ENCODE peak calls at places on chromosomes 13 and 19, in ten cellular contexts. C is stimulated activated CD4-positive, alpha-beta T cell treated with anti-CD3 and anti-CD28 coated beads, Interleukin-12 subunit alpha, Interleukin-12 subunit beta, amount 100 ng/mL, for 48 hours; G is activated gamma-delta T cell treated with Interleukin-2 at 50 U/mL for 16 hours; W is stimulated activated CD8-positive, alpha-beta memory T cell treated with anti-CD3 and anti-CD28 coated beads, Interleukin-7, amount 100 ng/mL, for 1 hour; A is uterus; D is HAP-1; B is activated T-helper 1 cell treated with anti-CD3 and anti-CD28 coated beads, Interleukin-2, amount 50 U/mL, for 16 hours; O is effector memory CD8-positive, alpha-beta T cell; T is HEK293T; Y is AG09319. P is an unnamed sample.

GRCh38 chr19:14167594-14168138 is 31.3 kb upstream of the ASF1B start:
- DNase-seq in C (no peak), G (peak; percentile 44), W (no peak), A (no peak), D (no peak), B (no peak), O (no peak), T (no peak), Y (no peak), P (no peak)

GRCh38 chr19:10601999-10602329 is 14.9 kb upstream of the AP1M2 start:
- DNase-seq in C (no peak), G (no peak), W (no peak), A (no peak), D (no peak), B (no peak), O (no peak), T (no peak), Y (no peak), P (no peak)

GRCh38 chr13:103236213-103236612 is 170.0 kb upstream of the SLC10A2 start:
- DNase-seq in C (no peak), G (no peak), W (no peak), A (no peak), D (no peak), B (no peak), O (no peak), T (no peak), Y (no peak), P (no peak)

GRCh38 chr13:35909837-35910236 is 221.3 kb downstream of the DCLK1 start:
- DNase-seq in C (no peak), G (no peak), W (no peak), A (no peak), D (peak; percentile 27), B (no peak), O (no peak), T (no peak), Y (no peak), P (no peak)

GRCh38 chr13:48210178-48210577 is 22.8 kb upstream of the ITM2B start:
- DNase-seq in C (no peak), G (no peak), W (no peak), A (no peak), D (no peak), B (no peak), O (no peak), T (no peak), Y (peak; percentile 29), P (no peak)

GRCh38 chr19:1113278-1113985 is 9.6 kb downstream of the GPX4 start:
- DNase-seq in C (peak; percentile 80), G (peak; percentile 86), W (peak; percentile 66), A (peak; percentile 95), D (peak; percentile 99), B (peak; percentile 69), O (peak; percentile 83), T (peak; percentile 93), Y (peak; percentile 84), P (peak; percentile 93)

GRCh38 chr13:30141773-30142501 is 165.4 kb downstream of the KATNAL1 start:
- DNase-seq in C (no peak), G (no peak), W (no peak), A (no peak), D (no peak), B (no peak), O (no peak), T (no peak), Y (no peak), P (no peak)

GRCh38 chr19:32061304-32061703 is 284.1 kb upstream of the ZNF507 start:
- DNase-seq in C (no peak), G (no peak), W (no peak), A (no peak), D (no peak), B (no peak), O (no peak), T (no peak), Y (no peak), P (no peak)

GRCh38 chr13:73365681-73366080 is 306.9 kb downstream of the KLF5 start:
- DNase-seq in C (no peak), G (no peak), W (no peak), A (no peak), D (no peak), B (no peak), O (no peak), T (no peak), Y (no peak), P (no peak)

GRCh38 chr19:48728882-48729645 is 9.5 kb upstream of the MAMSTR start:
- DNase-seq in C (no peak), G (no peak), W (no peak), A (no peak), D (no peak), B (no peak), O (no peak), T (no peak), Y (no peak), P (no peak)

GRCh38 chr13:27489456-27489855 is 39.1 kb upstream of the MTIF3 start:
- DNase-seq in C (no peak), G (no peak), W (no peak), A (no peak), D (no peak), B (no peak), O (no peak), T (no peak), Y (no peak), P (no peak)

GRCh38 chr13:20647758-20648157 is 55.7 kb upstream of the IL17D start:
- DNase-seq in C (no peak), G (no peak), W (no peak), A (no peak), D (no peak), B (no peak), O (no peak), T (no peak), Y (no peak), P (no peak)

GRCh38 chr13:20134732-20135131 is 26.1 kb downstream of the GJA3 start:
- DNase-seq in C (no peak), G (no peak), W (no peak), A (no peak), D (no peak), B (no peak), O (no peak), T (no peak), Y (no peak), P (no peak)

GRCh38 chr19:41376998-41377365 is 649 bp downstream of the TMEM91 start:
- DNase-seq in C (no peak), G (no peak), W (no peak), A (no peak), D (no peak), B (no peak), O (no peak), T (no peak), Y (no peak), P (no peak)

GRCh38 chr19:18469245-18470107 is 31.5 kb upstream of the ISYNA1 start:
- DNase-seq in C (peak; percentile 54), G (peak; percentile 60), W (no peak), A (peak; percentile 67), D (peak; percentile 84), B (peak; percentile 45), O (peak; percentile 55), T (peak; percentile 84), Y (no peak), P (no peak)

GRCh38 chr13:113630804-113631203 is 27.2 kb downstream of the ATP4B start:
- DNase-seq in C (no peak), G (no peak), W (no peak), A (no peak), D (no peak), B (no peak), O (no peak), T (no peak), Y (no peak), P (no peak)

GRCh38 chr19:55113570-55114039 is 3.8 kb downstream of the PPP1R12C start:
- DNase-seq in C (no peak), G (no peak), W (no peak), A (peak; percentile 96), D (peak; percentile 62), B (no peak), O (no peak), T (peak; percentile 48), Y (peak; percentile 85), P (peak; percentile 64)

GRCh38 chr19:41883463-41883820 is 458 bp downstream of the ARHGEF1 start:
- DNase-seq in C (no peak), G (no peak), W (no peak), A (no peak), D (no peak), B (no peak), O (no peak), T (no peak), Y (no peak), P (no peak)

GRCh38 chr19:35085947-35086346 is 29.7 kb upstream of the FXYD3 start:
- DNase-seq in C (no peak), G (no peak), W (no peak), A (no peak), D (no peak), B (no peak), O (no peak), T (no peak), Y (no peak), P (no peak)

GRCh38 chr13:79285159-79285558 is 120.9 kb downstream of the RBM26 start:
- DNase-seq in C (no peak), G (no peak), W (no peak), A (no peak), D (no peak), B (no peak), O (no peak), T (no peak), Y (no peak), P (no peak)

GRCh38 chr13:94535775-94536174 is 56.3 kb upstream of the DCT start:
- DNase-seq in C (no peak), G (no peak), W (no peak), A (no peak), D (no peak), B (no peak), O (no peak), T (no peak), Y (no peak), P (no peak)

GRCh38 chr13:49669735-49670309 is 21.5 kb downstream of the EBPL start:
- DNase-seq in C (no peak), G (no peak), W (no peak), A (no peak), D (peak; percentile 62), B (no peak), O (no peak), T (peak; percentile 75), Y (peak; percentile 37), P (peak; percentile 53)

GRCh38 chr19:53906211-53907192 is 2.6 kb upstream of the CACNG7 start:
- DNase-seq in C (peak; percentile 62), G (peak; percentile 75), W (peak; percentile 39), A (peak; percentile 26), D (peak; percentile 74), B (peak; percentile 50), O (peak; percentile 71), T (peak; percentile 60), Y (no peak), P (peak; percentile 80)

GRCh38 chr19:33201473-33201872 is 7.3 kb downstream of the LRP3 start:
- DNase-seq in C (no peak), G (no peak), W (no peak), A (no peak), D (no peak), B (no peak), O (no peak), T (no peak), Y (no peak), P (no peak)

GRCh38 chr19:4304509-4305252 is at the start of gene FSD1:
- DNase-seq in C (peak; percentile 78), G (peak; percentile 51), W (no peak), A (no peak), D (peak; percentile 88), B (peak; percentile 36), O (peak; percentile 50), T (peak; percentile 98), Y (no peak), P (no peak)

GRCh38 chr19:43779820-43780219 is 953 bp downstream of the KCNN4 start:
- DNase-seq in C (no peak), G (no peak), W (no peak), A (no peak), D (no peak), B (no peak), O (no peak), T (no peak), Y (no peak), P (no peak)

GRCh38 chr13:39405596-39405995 is 197.4 kb downstream of the LHFPL6 start:
- DNase-seq in C (no peak), G (no peak), W (no peak), A (no peak), D (peak; percentile 41), B (no peak), O (no peak), T (no peak), Y (no peak), P (no peak)

GRCh38 chr19:43687660-43687997 is 17.7 kb upstream of the PLAUR start:
- DNase-seq in C (no peak), G (no peak), W (no peak), A (no peak), D (no peak), B (no peak), O (no peak), T (no peak), Y (no peak), P (no peak)